ENCODE peak calls at places on chromosome 9, in seven cellular contexts. E, J, P, N, X, Q and T are unnamed samples.

GRCh38 chr9:133359420-133360175 is 3.2 kb downstream of the SURF2 start:
- DNase-seq in X (no peak), Q (peak; percentile 59), N (no peak), J (no peak), E (peak; percentile 78), P (no peak), T (no peak)

GRCh38 chr9:90611121-90611520 is 31.5 kb downstream of the DIRAS2 start:
- DNase-seq in E (no peak), J (no peak), Q (no peak), X (no peak), N (no peak), P (no peak), T (no peak)

GRCh38 chr9:127921592-127922120 is 4.8 kb upstream of the ST6GALNAC4 start:
- DNase-seq in Q (peak; percentile 73), J (peak; percentile 87), E (peak; percentile 71), P (peak; percentile 89), X (peak; percentile 59), N (peak; percentile 55), T (no peak)

GRCh38 chr9:91395553-91396470 is 27.8 kb downstream of the NFIL3 start:
- DNase-seq in Q (no peak), N (peak; percentile 89), J (no peak), E (no peak), X (peak; percentile 86), P (no peak), T (peak; percentile 87)

GRCh38 chr9:92894711-92895362 is 17.0 kb upstream of the ZNF484 start:
- DNase-seq in Q (no peak), J (no peak), E (no peak), N (no peak), X (no peak), P (no peak), T (no peak)

GRCh38 chr9:94056442-94056974 is 27.8 kb upstream of the PTPDC1 start:
- DNase-seq in X (peak; percentile 89), P (no peak), E (no peak), J (no peak), N (peak; percentile 80), Q (peak; percentile 12), T (peak; percentile 83)

GRCh38 chr9:69750085-69750484 is 9.7 kb downstream of the PTAR1 start:
- DNase-seq in J (no peak), X (no peak), P (no peak), N (no peak), Q (no peak), E (no peak), T (no peak)

GRCh38 chr9:104557179-104557634 is 11.8 kb upstream of the OR13C8 start:
- DNase-seq in N (no peak), Q (no peak), X (no peak), J (no peak), E (no peak), P (no peak), T (no peak)

GRCh38 chr9:69876981-69877380 is 56.4 kb downstream of the CFAP95 start:
- DNase-seq in P (no peak), N (no peak), J (no peak), X (no peak), Q (no peak), E (no peak), T (no peak)

GRCh38 chr9:85055506-85056202 is 386.1 kb downstream of the NTRK2 start:
- DNase-seq in X (no peak), P (no peak), E (no peak), J (no peak), Q (no peak), N (no peak), T (no peak)

GRCh38 chr9:135373151-135373685 is 106.4 kb upstream of the PPP1R26 start:
- DNase-seq in Q (no peak), X (no peak), J (no peak), N (no peak), E (no peak), P (no peak), T (no peak)
- H3K4me3 ChIP-seq in Q (no peak overlapping the region), X (no peak overlapping the region), J (no peak overlapping the region), N (no peak overlapping the region), E (no peak overlapping the region), P (no peak overlapping the region), T (no peak overlapping the region)

GRCh38 chr9:126609711-126610388 is 3.9 kb upstream of the LMX1B start:
- DNase-seq in P (no peak), E (no peak), J (no peak), N (no peak), Q (no peak), X (no peak), T (no peak)
- H3K4me3 ChIP-seq in P (peak overlapping the region; percentile 22), E (no peak overlapping the region), J (no peak overlapping the region), N (no peak overlapping the region), Q (no peak overlapping the region), X (no peak overlapping the region), T (no peak overlapping the region)

GRCh38 chr9:15293727-15294405 is 13.2 kb downstream of the TTC39B start:
- DNase-seq in N (peak; percentile 54), P (no peak), J (peak; percentile 57), Q (no peak), E (no peak), X (no peak), T (no peak)
- H3K4me3 ChIP-seq in N (no peak overlapping the region), P (no peak overlapping the region), J (no peak overlapping the region), Q (no peak overlapping the region), E (no peak overlapping the region), X (no peak overlapping the region), T (no peak overlapping the region)

GRCh38 chr9:86324308-86324707 is 29.9 kb downstream of the TUT7 start:
- DNase-seq in P (no peak), Q (no peak), X (peak; percentile 53), J (no peak), E (no peak), N (peak; percentile 65), T (peak; percentile 60)

GRCh38 chr9:86321373-86321772 is 32.8 kb downstream of the TUT7 start:
- DNase-seq in J (no peak), X (peak; percentile 87), E (no peak), Q (peak; percentile 34), N (peak; percentile 85), P (no peak), T (peak; percentile 40)

GRCh38 chr9:86326536-86326935 is 27.7 kb downstream of the TUT7 start:
- DNase-seq in Q (no peak), E (no peak), P (no peak), X (no peak), J (no peak), N (no peak), T (no peak)

GRCh38 chr9:86324901-86325300 is 29.3 kb downstream of the TUT7 start:
- DNase-seq in J (no peak), E (no peak), X (no peak), N (peak; percentile 51), Q (no peak), P (no peak), T (no peak)

GRCh38 chr9:86322973-86323644 is 31.1 kb downstream of the TUT7 start:
- DNase-seq in Q (no peak), P (no peak), J (no peak), X (peak; percentile 52), E (no peak), N (peak; percentile 81), T (no peak)
- H3K4me3 ChIP-seq in Q (no peak overlapping the region), P (no peak overlapping the region), J (no peak overlapping the region), X (no peak overlapping the region), E (no peak overlapping the region), N (no peak overlapping the region), T (no peak overlapping the region)

DNA sequence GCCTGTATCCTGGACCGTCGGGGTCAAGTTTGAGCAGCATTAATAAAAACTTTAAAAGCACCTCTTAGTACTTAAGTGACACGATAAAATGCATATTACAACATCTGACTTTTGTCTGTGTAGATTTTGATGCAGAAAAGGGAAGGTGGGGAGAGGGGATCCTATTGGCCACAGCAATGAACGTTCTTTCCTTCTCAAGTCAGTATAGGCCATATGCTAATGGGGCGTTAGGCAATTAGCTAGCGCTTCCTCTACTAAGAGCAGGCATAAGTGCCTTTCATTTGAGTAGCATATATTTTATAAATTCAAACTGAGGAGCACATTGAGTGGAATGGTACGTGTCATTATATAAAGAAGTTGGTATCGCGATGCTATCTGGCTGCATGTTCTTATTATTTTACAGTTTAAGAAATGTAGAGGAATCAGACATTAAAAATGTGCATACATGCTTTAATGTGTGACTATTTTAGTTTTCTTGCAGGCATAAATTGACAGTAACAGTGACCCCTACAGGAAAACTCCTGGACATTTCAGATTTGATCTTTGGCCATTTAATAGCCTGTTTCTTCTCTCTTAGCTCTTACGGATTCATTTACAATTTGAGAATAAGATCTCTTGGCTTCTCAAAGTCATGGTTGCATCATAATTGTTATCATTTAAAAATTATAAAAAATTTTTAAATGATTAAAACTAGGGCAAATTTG is 1.1 kb upstream of the GNA14 start:
- DNase-seq in N (peak; percentile 50), Q (no peak), X (peak; percentile 71), P (no peak), J (no peak), E (no peak), T (no peak)
- H3K4me3 ChIP-seq in N (no peak overlapping the region), Q (peak overlapping the region; percentile 46), X (peak overlapping the region; percentile 59), P (peak overlapping the region; percentile 77), J (peak overlapping the region; percentile 64), E (no peak overlapping the region), T (no peak overlapping the region)

GRCh38 chr9:129406278-129407225 is 214.3 kb downstream of the C9orf50 start:
- DNase-seq in E (no peak), N (no peak), X (no peak), Q (no peak), J (no peak), P (peak; percentile 68), T (no peak)
- H3K4me3 ChIP-seq in E (no peak overlapping the region), N (no peak overlapping the region), X (no peak overlapping the region), Q (no peak overlapping the region), J (no peak overlapping the region), P (no peak overlapping the region), T (no peak overlapping the region)

DNA sequence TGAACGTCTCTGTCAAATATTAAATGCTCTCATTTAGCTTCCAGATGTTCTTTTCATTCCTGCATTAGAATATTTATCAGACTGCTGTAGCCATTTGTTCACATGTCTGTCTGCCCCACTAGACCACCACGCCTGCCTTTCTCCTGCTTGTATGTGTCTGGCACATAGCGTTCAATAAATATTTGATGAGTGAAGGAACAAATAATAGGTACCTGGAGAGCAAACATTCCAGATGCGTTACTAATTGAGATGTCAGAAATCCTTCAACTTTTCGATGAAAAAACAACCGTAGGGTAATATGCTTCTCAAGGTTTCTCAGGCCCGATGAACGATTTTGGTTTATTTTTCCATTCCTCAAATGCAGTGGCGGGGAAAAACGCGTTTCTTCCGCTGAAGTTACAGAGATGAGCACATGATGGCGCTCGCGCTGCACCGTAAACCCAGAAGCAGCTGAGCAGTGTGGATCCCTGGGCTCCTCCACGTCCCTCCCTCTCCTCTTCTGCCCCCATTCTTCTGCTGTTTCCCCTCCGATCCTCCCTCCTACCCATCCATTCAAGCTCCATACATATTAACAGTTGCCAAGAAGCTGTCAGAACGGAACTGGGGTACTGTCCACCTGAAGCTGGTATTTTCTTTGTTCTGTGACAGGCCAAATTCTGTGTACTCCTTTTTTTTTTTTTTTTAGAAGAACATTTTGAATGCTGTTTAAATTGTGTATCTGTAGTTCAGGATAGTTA is 245.4 kb downstream of the MPDZ start:
- DNase-seq in N (peak; percentile 76), P (peak; percentile 56), Q (peak; percentile 85), J (peak; percentile 81), E (peak; percentile 64), X (peak; percentile 79), T (peak; percentile 44)
- H3K4me3 ChIP-seq in N (peak overlapping the region; percentile 49), P (peak overlapping the region; percentile 37), Q (no peak overlapping the region), J (peak overlapping the region; percentile 26), E (peak overlapping the region; percentile 32), X (peak overlapping the region; percentile 42), T (peak overlapping the region; percentile 30)